ENCODE peak calls at places on chromosomes 5 and 9, in six cellular contexts. G is keratinocyte, N is MM.1S, S is fibroblast of lung, V is PC-3, L is neural progenitor cell. Y is an unnamed sample.

GRCh38 chr9:121824651-121825480 is 173.4 kb downstream of the DAB2IP start:
- DNase-seq in G (no peak), V (peak), S (no peak), N (no peak), L (no peak), Y (no peak)

GRCh38 chr5:118687671-118688621 is 300.4 kb downstream of the DTWD2 start:
- DNase-seq in L (no peak), S (no peak), V (no peak), N (no peak), G (no peak), Y (no peak)

GRCh38 chr9:105309531-105309931 is 65.1 kb downstream of the SLC44A1 start:
- DNase-seq in G (no peak), N (no peak), V (no peak), S (no peak), L (no peak), Y (no peak)

GRCh38 chr5:10307206-10308148 is at the start of gene CMBL:
- DNase-seq in S (peak), G (no peak), L (peak), N (peak), V (peak), Y (no peak)

GRCh38 chr5:132195727-132196126 is 31.9 kb downstream of the P4HA2 start:
- DNase-seq in L (no peak), N (no peak), S (no peak), V (no peak), G (no peak), Y (no peak)

GRCh38 chr5:103510851-103511553 is 51.6 kb downstream of the NUDT12 start:
- DNase-seq in G (no peak), S (peak), V (peak), L (no peak), N (no peak), Y (no peak)

GRCh38 chr5:14064841-14065240 is 78.3 kb upstream of the TRIO start:
- DNase-seq in S (no peak), L (no peak), G (peak), V (no peak), N (no peak), Y (no peak)

GRCh38 chr9:129276486-129277260 is 98.6 kb upstream of the IER5L start:
- DNase-seq in L (peak), N (no peak), V (no peak), G (no peak), S (no peak), Y (no peak)

GRCh38 chr9:4743131-4743875 is 2.3 kb upstream of the AK3 start:
- DNase-seq in G (no peak), V (no peak), L (no peak), S (no peak), N (no peak), Y (no peak)

GRCh38 chr5:75985077-75985476 is 98.1 kb upstream of the SV2C start:
- DNase-seq in V (no peak), G (no peak), L (peak), N (no peak), S (no peak), Y (no peak)

GRCh38 chr9:112144807-112145206 is 30.3 kb downstream of the SUSD1 start:
- DNase-seq in V (no peak), S (no peak), L (no peak), N (no peak), G (no peak), Y (no peak)

GRCh38 chr5:56817306-56817986 is 2.1 kb downstream of the MAP3K1 start:
- DNase-seq in N (peak), G (no peak), V (no peak), L (no peak), S (no peak), Y (no peak)

GRCh38 chr5:96219580-96220281 is 213.3 kb downstream of the PCSK1 start:
- DNase-seq in S (peak), L (no peak), G (no peak), N (no peak), V (peak), Y (no peak)

DNA sequence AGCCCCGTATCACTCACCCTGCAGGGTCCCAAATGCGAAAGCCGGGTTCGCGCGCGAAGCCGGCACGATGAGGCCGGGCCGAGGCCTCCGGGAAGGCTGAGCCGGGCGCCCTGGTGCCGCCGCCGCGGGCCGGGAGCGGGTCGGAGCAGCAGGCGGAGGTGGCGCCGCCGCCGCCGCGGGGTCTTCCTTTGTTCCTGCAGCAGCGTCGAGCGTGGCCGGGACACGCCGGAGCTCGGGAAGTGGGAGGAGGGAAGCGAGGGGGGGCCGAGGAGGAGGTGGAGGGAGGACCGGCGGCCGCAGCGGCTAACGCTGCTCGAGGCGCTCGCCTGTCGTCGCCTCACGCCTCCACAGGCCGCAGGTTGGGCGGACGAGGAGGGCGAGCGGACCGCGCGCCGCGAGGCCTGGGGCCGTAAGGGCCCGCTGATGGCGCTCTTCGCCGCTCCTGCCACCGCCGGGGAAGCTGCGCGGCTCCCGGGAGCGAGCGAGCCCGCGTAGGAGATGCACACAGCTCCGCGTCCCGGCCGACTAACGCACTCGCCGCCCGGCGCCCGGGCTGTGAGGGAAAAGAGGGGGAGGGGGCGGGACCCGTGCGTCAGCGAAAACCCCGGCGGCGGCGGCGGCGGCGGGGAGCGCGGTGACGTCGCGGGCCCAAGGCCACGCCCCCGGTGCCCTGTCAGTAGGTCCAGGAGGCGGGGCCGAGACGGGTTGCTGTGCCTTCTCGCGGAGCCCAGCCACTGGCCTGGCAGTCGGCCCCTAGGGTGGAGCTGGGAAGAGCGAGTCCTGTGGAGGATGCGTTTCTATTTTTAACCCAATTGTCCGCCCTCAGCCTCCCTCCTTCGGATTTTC is at the start of gene ZFAND5:
- DNase-seq in L (peak), V (peak), G (no peak), S (peak), N (peak), Y (peak)
- TF ChIP-seq EZH2 in L (no peak), V (no peak), G (no peak), S (no peak), N (no peak), Y (no peak)

DNA sequence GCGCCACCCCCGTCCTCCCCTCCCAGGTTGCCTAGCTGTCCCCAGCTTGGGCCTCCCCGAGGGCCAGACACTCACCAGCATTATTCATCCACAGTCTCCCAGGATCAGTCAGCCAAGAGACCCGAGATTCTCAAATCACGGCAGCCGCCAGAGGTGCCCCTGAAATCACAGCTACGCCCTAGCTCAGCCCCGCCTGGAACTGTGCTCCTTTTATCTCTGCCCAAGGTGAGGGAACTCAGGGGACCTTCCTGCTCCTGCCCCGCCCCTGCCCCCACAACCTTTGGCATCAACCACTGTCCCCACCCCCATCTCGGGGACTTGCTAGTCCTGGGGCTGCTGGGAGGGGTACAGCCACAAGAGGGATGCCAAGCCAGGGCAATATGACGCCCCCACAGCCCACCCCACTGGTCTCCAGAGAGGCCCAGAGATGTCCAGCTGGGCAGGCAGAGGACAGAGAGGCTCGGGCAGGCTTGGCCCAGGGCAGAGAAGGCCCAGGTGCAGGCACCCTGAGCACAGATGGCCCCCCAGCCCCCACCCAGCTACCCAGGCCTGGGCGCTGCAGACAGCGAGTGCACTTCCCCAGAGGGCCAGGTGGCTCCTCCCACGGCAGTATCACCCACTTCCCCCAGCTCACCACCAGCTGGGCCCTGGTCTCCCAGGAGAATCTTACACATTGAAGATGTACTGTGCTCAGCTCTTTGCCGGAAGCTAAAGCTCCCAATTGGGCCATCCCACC is at the start of gene FUT7:
- DNase-seq in V (no peak), G (no peak), S (no peak), N (no peak), L (no peak), Y (no peak)
- H3K4me3 ChIP-seq in V (no peak), G (no peak), S (no peak), N (no peak), L (no peak), Y (no peak)

GRCh38 chr5:1086871-1087270 is 25.0 kb downstream of the SLC12A7 start:
- DNase-seq in S (no peak), V (no peak), N (no peak), G (no peak), L (no peak), Y (no peak)
- H3K9ac ChIP-seq in S (no peak), V (no peak), N (no peak), G (no peak), L (no peak), Y (no peak)

DNA sequence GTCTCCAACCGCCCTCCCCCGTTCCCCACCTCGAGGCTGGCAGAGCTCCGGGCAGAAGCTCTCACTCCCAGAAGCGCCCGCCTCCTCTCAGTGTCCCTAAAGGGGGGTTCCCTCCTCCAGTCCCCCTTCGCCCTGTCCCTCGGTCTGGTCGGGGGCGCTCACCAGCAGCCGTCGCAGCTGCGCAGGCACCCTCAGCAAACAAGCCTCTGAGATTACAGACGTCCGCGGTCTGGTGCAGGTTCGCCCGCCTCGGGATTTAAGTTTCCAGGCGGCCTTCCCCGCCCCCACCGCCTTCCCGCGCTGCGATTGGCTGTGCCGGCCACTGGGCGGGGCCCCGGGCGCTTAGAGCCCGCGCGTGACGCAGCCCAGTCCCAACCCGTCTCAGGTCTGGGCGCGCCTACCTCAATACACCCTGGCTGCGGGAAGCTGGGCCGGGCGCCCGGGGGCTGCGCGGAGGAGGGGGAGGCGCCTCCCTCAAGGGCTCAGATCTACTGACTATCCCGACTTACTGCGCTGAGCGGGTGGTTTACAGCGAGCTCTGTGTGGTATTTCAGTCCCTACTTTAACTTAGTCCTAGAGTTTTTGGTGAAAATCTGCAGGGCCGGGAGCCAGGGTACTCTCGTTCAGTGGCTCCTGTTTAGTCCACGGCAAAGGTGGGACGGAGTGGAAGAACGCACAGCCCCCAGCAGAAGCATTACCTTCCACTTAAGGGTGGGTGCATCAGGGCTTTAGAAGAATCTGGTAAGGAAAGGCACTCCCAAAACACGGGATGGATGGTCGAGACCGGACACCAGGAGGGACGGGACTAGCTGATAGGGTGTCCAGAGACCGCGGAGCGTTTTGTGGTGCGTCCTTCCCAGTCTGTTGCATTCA is at the start of gene CTSV:
- DNase-seq in V (peak), L (peak), N (peak), S (peak), G (peak), Y (peak)
- TF ChIP-seq EZH2 in V (no peak), L (no peak), N (no peak), S (no peak), G (no peak), Y (no peak)

DNA sequence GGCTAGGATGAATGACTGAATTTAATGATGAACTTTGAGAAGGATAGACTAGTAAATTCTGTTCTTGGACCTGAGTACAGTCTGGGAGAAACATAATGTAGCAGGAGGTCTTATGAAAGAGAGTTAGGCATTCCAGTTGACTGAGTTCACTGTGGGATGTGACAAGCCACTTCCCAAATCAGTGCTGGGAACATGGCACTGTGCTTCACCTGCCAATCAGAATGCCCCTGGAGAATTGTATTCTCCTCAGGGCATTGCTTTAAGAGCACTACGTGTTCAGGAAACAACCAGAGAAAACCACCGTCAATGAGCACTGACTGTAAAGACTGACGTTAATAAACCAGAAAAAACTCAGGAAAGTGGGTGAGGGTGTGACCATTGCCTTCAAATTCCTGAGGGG is 1.2 kb downstream of the CCDC107 start:
- DNase-seq in V (peak), N (no peak), G (no peak), L (no peak), S (no peak), Y (no peak)
- H3K4me3 ChIP-seq in V (peak), N (peak), G (no peak), L (peak), S (peak), Y (peak)

GRCh38 chr9:36592801-36593583 is 20.3 kb downstream of the MELK start:
- DNase-seq in S (no peak), L (no peak), G (no peak), N (no peak), V (no peak), Y (no peak)
- H3K9ac ChIP-seq in S (no peak), L (no peak), G (no peak), N (no peak), V (no peak), Y (no peak)